ENCODE peak calls at places on chromosomes 5 and 9, in five cellular contexts. K, C, Q, O and F are unnamed samples.

GRCh38 chr5:78508231-78508765 is 140.3 kb downstream of the LHFPL2 start:
- DNase-seq in O (no peak), Q (no peak), C (no peak), K (peak; percentile 50), F (no peak)

GRCh38 chr9:98329281-98329680 is 73.8 kb upstream of the TBC1D2 start:
- DNase-seq in Q (no peak), K (no peak), O (no peak), C (no peak), F (no peak)

GRCh38 chr9:14616188-14616982 is 76.8 kb downstream of the ZDHHC21 start:
- DNase-seq in K (peak; percentile 85), Q (no peak), C (peak; percentile 66), O (no peak), F (peak; percentile 4)

GRCh38 chr5:60463179-60463868 is 236.6 kb downstream of the DEPDC1B start:
- DNase-seq in O (no peak), K (peak; percentile 44), C (peak; percentile 90), Q (no peak), F (no peak)

GRCh38 chr9:105132576-105132975 is 111.9 kb upstream of the SLC44A1 start:
- DNase-seq in K (peak; percentile 32), C (peak; percentile 82), O (no peak), Q (no peak), F (no peak)

GRCh38 chr5:72179816-72180440 is 72.7 kb downstream of the MAP1B start:
- DNase-seq in C (no peak), K (no peak), O (peak; percentile 63), Q (no peak), F (no peak)

GRCh38 chr5:150034677-150035076 is 34.1 kb downstream of the HMGXB3 start:
- DNase-seq in K (peak; percentile 81), O (no peak), C (peak; percentile 89), Q (no peak), F (no peak)

GRCh38 chr5:137753227-137753985 is 757 bp downstream of the HNRNPA0 start:
- DNase-seq in Q (peak; percentile 83), C (no peak), K (no peak), O (peak; percentile 82), F (peak; percentile 11)

GRCh38 chr5:58699762-58700118 is 116.9 kb downstream of the RAB3C start:
- DNase-seq in O (no peak), C (no peak), Q (no peak), K (no peak), F (no peak)

GRCh38 chr9:98367371-98367900 is 112.0 kb upstream of the TBC1D2 start:
- DNase-seq in Q (no peak), C (no peak), K (peak; percentile 21), O (no peak), F (no peak)

GRCh38 chr9:21728781-21729180 is 73.7 kb upstream of the MTAP start:
- DNase-seq in K (peak; percentile 54), O (no peak), Q (no peak), C (peak; percentile 92), F (no peak)

GRCh38 chr5:170314696-170315095 is 17.1 kb upstream of the LCP2 start:
- DNase-seq in Q (no peak), K (no peak), C (no peak), O (no peak), F (no peak)

GRCh38 chr9:23842531-23843129 is 16.6 kb upstream of the ELAVL2 start:
- DNase-seq in O (no peak), Q (no peak), C (no peak), K (no peak), F (no peak)

GRCh38 chr5:10689391-10690081 is 71.5 kb downstream of the DAP start:
- DNase-seq in Q (no peak), C (no peak), K (peak; percentile 36), O (no peak), F (peak; percentile 33)

GRCh38 chr5:171107650-171108049 is 201.4 kb upstream of the TLX3 start:
- DNase-seq in C (no peak), Q (no peak), K (no peak), O (no peak), F (no peak)

GRCh38 chr5:67077296-67077695 is 119.3 kb downstream of the CD180 start:
- DNase-seq in O (no peak), Q (no peak), K (no peak), C (no peak), F (no peak)

GRCh38 chr5:122761115-122761514 is 13.8 kb upstream of the SNX2 start:
- DNase-seq in C (no peak), K (no peak), O (no peak), Q (no peak), F (no peak)

GRCh38 chr5:76402251-76402879 is 720 bp upstream of the IQGAP2 start:
- DNase-seq in C (peak; percentile 13), Q (peak; percentile 60), K (no peak), O (no peak), F (peak; percentile 54)

GRCh38 chr9:75937859-75938258 is 47.4 kb downstream of the PCSK5 start:
- DNase-seq in K (peak; percentile 68), Q (no peak), C (no peak), O (no peak), F (no peak)

GRCh38 chr5:103894882-103895281 is 332.3 kb upstream of the NUDT12 start:
- DNase-seq in Q (no peak), O (peak; percentile 27), K (no peak), C (peak; percentile 3), F (peak; percentile 15)

GRCh38 chr9:78549711-78550110 is 252.8 kb downstream of the PSAT1 start:
- DNase-seq in O (no peak), C (no peak), K (no peak), Q (no peak), F (no peak)

GRCh38 chr5:151648988-151649387 is 37.7 kb downstream of the SPARC start:
- DNase-seq in C (no peak), O (no peak), Q (no peak), K (no peak), F (no peak)

GRCh38 chr9:137176302-137177182 is 4.7 kb upstream of the TMEM210 start:
- DNase-seq in Q (no peak), O (no peak), C (peak; percentile 18), K (peak; percentile 47), F (no peak)

GRCh38 chr5:145521523-145521922 is 313.6 kb downstream of the PRELID2 start:
- DNase-seq in O (no peak), K (no peak), C (no peak), Q (no peak), F (no peak)

GRCh38 chr9:112119225-112120045 is 55.7 kb downstream of the SUSD1 start:
- DNase-seq in K (no peak), Q (no peak), C (peak; percentile 65), O (no peak), F (no peak)

GRCh38 chr9:96087669-96088299 is 212.3 kb downstream of the ERCC6L2 start:
- DNase-seq in K (no peak), C (no peak), O (no peak), Q (no peak), F (no peak)

GRCh38 chr9:75918154-75918553 is 27.7 kb downstream of the PCSK5 start:
- DNase-seq in C (no peak), O (no peak), K (no peak), Q (no peak), F (no peak)